ENCODE peak calls at places on chromosomes 6 and 20, in nine cellular contexts. E is amniotic epithelial cell; U is spleen; L is H4; P is fibroblast of villous mesenchyme; W is mesenteric fat pad; Q is AML-193; I is neural progenitor cell; S is activated CD4-positive, CD25-positive, alpha-beta regulatory T cell. T is an unnamed sample.

GRCh38 chr6:64831680-64832079 is 875.3 kb downstream of the EYS start:
- DNase-seq in P (no peak), E (peak; percentile 39), I (no peak), U (no peak), W (no peak), S (no peak), Q (no peak), L (no peak), T (no peak)

GRCh38 chr6:93047033-93047432 is 372.3 kb downstream of the EPHA7 start:
- DNase-seq in E (no peak), I (peak; percentile 11), P (no peak), U (no peak), Q (no peak), W (no peak), S (no peak), L (no peak), T (no peak)

GRCh38 chr6:159754959-159755914 is 6.6 kb upstream of the ACAT2 start:
- DNase-seq in I (no peak), L (no peak), S (no peak), U (no peak), P (no peak), W (no peak), E (peak; percentile 54), Q (no peak), T (no peak)

GRCh38 chr6:106512048-106512957 is 117.0 kb downstream of the RTN4IP1 start:
- DNase-seq in S (peak; percentile 60), L (peak; percentile 42), U (peak; percentile 98), W (peak; percentile 93), E (no peak), I (peak; percentile 73), Q (peak; percentile 53), P (peak; percentile 59), T (peak; percentile 93)

GRCh38 chr20:44706371-44707258 is 8.6 kb upstream of the CCN5 start:
- DNase-seq in L (no peak), W (no peak), Q (no peak), I (no peak), S (no peak), U (no peak), P (no peak), E (no peak), T (peak; percentile 88)

GRCh38 chr6:30824698-30825097 is 59.6 kb upstream of the DDR1 start:
- DNase-seq in U (no peak), L (no peak), Q (no peak), I (no peak), W (no peak), P (no peak), S (no peak), E (no peak), T (peak; percentile 55)

GRCh38 chr20:49245921-49246740 is 26.9 kb downstream of the DDX27 start:
- DNase-seq in U (no peak), Q (peak; percentile 57), I (peak; percentile 56), P (peak; percentile 61), W (peak; percentile 41), L (peak; percentile 57), S (no peak), E (peak; percentile 58), T (no peak)

GRCh38 chr6:44073612-44074382 is 53.5 kb downstream of the MRPL14 start:
- DNase-seq in I (no peak), U (no peak), P (peak; percentile 55), W (no peak), S (no peak), Q (no peak), L (no peak), E (no peak), T (no peak)

GRCh38 chr6:105429676-105430075 is 26.8 kb upstream of the PREP start:
- DNase-seq in S (no peak), Q (no peak), W (no peak), I (no peak), E (no peak), U (no peak), L (no peak), P (peak; percentile 34), T (no peak)

GRCh38 chr6:20661721-20662120 is 127.5 kb downstream of the CDKAL1 start:
- DNase-seq in S (no peak), E (peak; percentile 16), U (no peak), P (no peak), I (no peak), W (no peak), L (peak; percentile 26), Q (peak; percentile 18), T (no peak)

GRCh38 chr6:14537061-14537460 is 419.5 kb downstream of the CD83 start:
- DNase-seq in I (no peak), S (no peak), E (no peak), Q (no peak), U (no peak), P (peak; percentile 25), L (no peak), W (no peak), T (no peak)

GRCh38 chr20:53652090-53652858 is 58.6 kb upstream of the ZNF217 start:
- DNase-seq in Q (peak; percentile 45), P (peak; percentile 71), L (no peak), E (peak; percentile 33), I (no peak), W (no peak), S (no peak), U (no peak), T (no peak)

GRCh38 chr6:26305097-26305841 is 59.7 kb upstream of the BTN3A2 start:
- DNase-seq in W (no peak), L (peak; percentile 47), P (peak; percentile 80), I (peak; percentile 77), Q (peak; percentile 84), S (peak; percentile 53), E (peak; percentile 77), U (peak; percentile 85), T (peak; percentile 90)

GRCh38 chr6:72080260-72080941 is 194.1 kb downstream of the RIMS1 start:
- DNase-seq in P (no peak), L (no peak), W (no peak), Q (no peak), E (no peak), I (no peak), S (no peak), U (no peak), T (no peak)

GRCh38 chr6:161406633-161407032 is 132.8 kb upstream of the AGPAT4 start:
- DNase-seq in E (peak; percentile 63), I (no peak), U (no peak), L (no peak), P (peak; percentile 58), S (no peak), W (no peak), Q (no peak), T (no peak)

GRCh38 chr20:911882-912600 is 4.1 kb downstream of the ANGPT4 start:
- DNase-seq in E (no peak), L (no peak), Q (no peak), I (no peak), W (peak; percentile 65), P (no peak), S (no peak), U (peak; percentile 49), T (peak; percentile 45)

GRCh38 chr6:155152211-155153076 is 111.4 kb upstream of the CLDN20 start:
- DNase-seq in P (no peak), E (no peak), S (no peak), L (no peak), W (no peak), U (no peak), I (peak; percentile 69), Q (no peak), T (no peak)

GRCh38 chr20:50658804-50659380 is 32.5 kb downstream of the RIPOR3 start:
- DNase-seq in Q (no peak), I (no peak), L (no peak), E (no peak), P (no peak), U (no peak), W (no peak), S (no peak), T (no peak)

GRCh38 chr6:89411019-89411268 is 1.1 kb downstream of the RRAGD start:
- DNase-seq in E (no peak), I (no peak), P (no peak), Q (no peak), U (no peak), S (no peak), W (no peak), L (no peak), T (no peak)

GRCh38 chr20:42855896-42856295 is 333.8 kb downstream of the PTPRT start:
- DNase-seq in U (no peak), L (no peak), E (no peak), P (no peak), W (no peak), S (no peak), I (no peak), Q (no peak), T (no peak)

GRCh38 chr6:134676307-134677281 is 273.3 kb downstream of the ALDH8A1 start:
- DNase-seq in P (peak; percentile 94), W (no peak), Q (no peak), U (no peak), S (no peak), E (peak; percentile 94), I (no peak), L (peak; percentile 18), T (no peak)

GRCh38 chr6:69366831-69367230 is 430.0 kb downstream of the LMBRD1 start:
- DNase-seq in U (no peak), E (no peak), L (no peak), Q (no peak), W (no peak), I (no peak), S (no peak), P (no peak), T (no peak)

GRCh38 chr6:2127484-2127911 is 117.9 kb downstream of the GMDS start:
- DNase-seq in S (peak; percentile 15), Q (no peak), W (no peak), E (no peak), U (peak; percentile 86), P (no peak), L (no peak), I (no peak), T (peak; percentile 91)

GRCh38 chr6:14857501-14857900 is 388.4 kb upstream of the JARID2 start:
- DNase-seq in U (peak; percentile 92), Q (no peak), L (no peak), S (peak; percentile 21), P (no peak), I (no peak), E (no peak), W (no peak), T (peak; percentile 85)

GRCh38 chr20:51444922-51445438 is 97.5 kb downstream of the NFATC2 start:
- DNase-seq in Q (no peak), P (no peak), U (peak; percentile 65), E (no peak), L (no peak), S (no peak), I (no peak), W (no peak), T (peak; percentile 72)

GRCh38 chr20:4507288-4507719 is 214.4 kb upstream of the PRND start:
- DNase-seq in U (no peak), E (peak; percentile 91), W (no peak), P (peak; percentile 84), L (peak; percentile 19), I (no peak), S (no peak), Q (no peak), T (no peak)

GRCh38 chr20:7654231-7654630 is 286.0 kb downstream of the HAO1 start:
- DNase-seq in P (no peak), U (no peak), Q (no peak), S (no peak), I (no peak), W (no peak), L (no peak), E (no peak), T (no peak)

GRCh38 chr6:106509420-106510089 is 119.7 kb downstream of the RTN4IP1 start:
- DNase-seq in W (no peak), L (no peak), S (no peak), I (peak; percentile 77), Q (peak; percentile 72), E (no peak), U (peak; percentile 83), P (no peak), T (no peak)

GRCh38 chr20:59221049-59221748 is 57.6 kb downstream of the ZNF831 start:
- DNase-seq in W (no peak), L (no peak), E (no peak), S (no peak), P (no peak), Q (no peak), I (no peak), U (no peak), T (no peak)

GRCh38 chr6:137878810-137879285 is 11.8 kb downstream of the TNFAIP3 start:
- DNase-seq in L (no peak), P (no peak), S (no peak), W (no peak), U (peak; percentile 74), E (peak; percentile 24), I (peak; percentile 84), Q (no peak), T (no peak)

GRCh38 chr6:33781105-33781975 is 7.6 kb downstream of the LEMD2 start:
- DNase-seq in P (no peak), U (no peak), I (peak; percentile 84), W (no peak), E (peak; percentile 58), Q (no peak), L (peak; percentile 79), S (no peak), T (no peak)

T was measured in posterior vena cava.